ENCODE peak calls at places on chromosome 9, in four cellular contexts. J, Y, N and V are unnamed samples.

GRCh38 chr9:127307802-127308201 is 43.2 kb downstream of the GARNL3 start:
- DNase-seq in J (no peak), Y (peak), N (peak), V (peak)

GRCh38 chr9:38253200-38253599 is 139.3 kb upstream of the ALDH1B1 start:
- DNase-seq in Y (no peak), J (no peak), N (no peak), V (no peak)

GRCh38 chr9:494764-495163 is 280.1 kb downstream of the DOCK8 start:
- DNase-seq in N (no peak), J (no peak), Y (no peak), V (no peak)

GRCh38 chr9:124973807-124974206 is 32.9 kb upstream of the GOLGA1 start:
- DNase-seq in N (no peak), Y (no peak), J (no peak), V (no peak)

GRCh38 chr9:4301971-4302427 is 2.1 kb upstream of the GLIS3 start:
- DNase-seq in Y (peak), J (no peak), N (peak), V (peak)

GRCh38 chr9:69260161-69260560 is 64.9 kb upstream of the ENTREP1 start:
- DNase-seq in Y (no peak), J (no peak), N (no peak), V (no peak)

GRCh38 chr9:127166111-127166510 is 43.7 kb upstream of the ANGPTL2 start:
- DNase-seq in J (no peak), N (no peak), Y (no peak), V (no peak)

GRCh38 chr9:124386201-124386600 is 29.0 kb downstream of the PSMB7 start:
- DNase-seq in N (no peak), J (no peak), Y (no peak), V (no peak)